ENCODE peak calls at places on chromosomes 13 and 19, in nine cellular contexts. D is stimulated activated CD8-positive, alpha-beta memory T cell treated with anti-CD3 and anti-CD28 coated beads, Interleukin-7, amount 100 ng/mL, for 24 hours; N is mucosa of gallbladder; V is activated CD8-positive, alpha-beta T cell treated with anti-CD3 and anti-CD28 coated beads, Interleukin-2, amount 10 ng/mL, durations not matched to agents 7 days and 5 days; C is progenitor cell of endocrine pancreas; Z is HEK293T; X is GM10248; A is amygdala; R is HFFc6. P is an unnamed sample.

GRCh38 chr19:51372649-51373504 is at the start of gene NKG7:
- DNase-seq in X (peak; percentile 66), A (no peak), V (peak; percentile 95), N (no peak), R (no peak), Z (no peak), D (peak; percentile 68), C (no peak), P (no peak)

GRCh38 chr13:32016631-32017030 is 14.9 kb upstream of the FRY start:
- DNase-seq in Z (no peak), A (no peak), C (no peak), X (no peak), R (no peak), D (no peak), N (no peak), V (no peak), P (no peak)

GRCh38 chr19:50896591-50897190 is 14.5 kb downstream of the KLK4 start:
- DNase-seq in A (no peak), V (peak; percentile 33), N (no peak), C (no peak), X (peak; percentile 87), D (no peak), Z (no peak), R (peak; percentile 47), P (no peak)

GRCh38 chr13:25756916-25757315 is 294.9 kb downstream of the SHISA2 start:
- DNase-seq in C (no peak), X (no peak), N (no peak), V (no peak), A (no peak), R (no peak), Z (no peak), D (no peak), P (no peak)

GRCh38 chr13:23505007-23505406 is 65.2 kb upstream of the TNFRSF19 start:
- DNase-seq in V (no peak), R (peak; percentile 45), N (no peak), A (no peak), C (no peak), Z (no peak), D (no peak), X (no peak), P (no peak)

GRCh38 chr19:53308339-53308811 is 25.2 kb upstream of the ZNF845 start:
- DNase-seq in D (no peak), V (peak; percentile 30), C (peak; percentile 64), X (no peak), Z (no peak), N (peak; percentile 15), R (no peak), A (no peak), P (peak; percentile 54)

GRCh38 chr13:77696006-77696862 is 1.3 kb upstream of the SLAIN1 start:
- DNase-seq in Z (no peak), A (no peak), C (no peak), N (no peak), D (no peak), X (peak; percentile 17), V (no peak), R (no peak), P (no peak)

GRCh38 chr13:30616927-30617314 is 799 bp upstream of the USPL1 start:
- DNase-seq in Z (peak; percentile 51), N (peak; percentile 80), V (peak; percentile 72), R (peak; percentile 88), C (peak; percentile 49), D (peak; percentile 14), A (peak; percentile 74), X (peak; percentile 50), P (peak; percentile 27)

GRCh38 chr13:111395511-111396393 is 75.3 kb downstream of the TEX29 start:
- DNase-seq in A (no peak), Z (no peak), X (no peak), D (no peak), C (no peak), N (no peak), V (no peak), R (no peak), P (no peak)

GRCh38 chr13:92074658-92075057 is 676.2 kb downstream of the GPC5 start:
- DNase-seq in Z (peak; percentile 55), X (no peak), A (no peak), V (no peak), C (no peak), D (no peak), N (no peak), R (no peak), P (no peak)

GRCh38 chr13:43804461-43805070 is 17.8 kb upstream of the ENOX1 start:
- DNase-seq in Z (no peak), D (no peak), R (peak; percentile 69), C (no peak), V (peak; percentile 26), A (no peak), N (peak; percentile 34), X (peak; percentile 43), P (no peak)

P was measured in iPS DF 6.9.